ENCODE peak calls at places on chromosome 2, in nine cellular contexts. W is uterus, D is testis, Q is HCT116, R is WERI-Rb-1, T is upper lobe of right lung, S is ovary, H is heart left ventricle, Z is IMR-90. Y is an unnamed sample.
A peak's percentile ranks its signal among the peaks of the same experiment; 100 is the strongest.

GRCh38 chr2:187586091-187586632 is 31.9 kb upstream of the TFPI start:
- DNase-seq in T (no peak), D (no peak), R (no peak), H (no peak), Z (peak; percentile 50), S (no peak), W (no peak), Q (no peak), Y (no peak)

GRCh38 chr2:174951746-174952145 is 53.4 kb downstream of the CHN1 start:
- DNase-seq in H (no peak), S (no peak), D (no peak), W (no peak), R (no peak), T (no peak), Q (no peak), Z (peak; percentile 87), Y (no peak)

GRCh38 chr2:3557588-3558204 is 437 bp downstream of the RNASEH1 start:
- DNase-seq in S (no peak), T (no peak), H (no peak), W (no peak), Q (no peak), D (no peak), R (no peak), Z (no peak), Y (no peak)

GRCh38 chr2:39114771-39115170 is 6.1 kb downstream of the SOS1 start:
- DNase-seq in Z (peak; percentile 66), R (no peak), Q (no peak), D (no peak), S (no peak), T (no peak), H (no peak), W (no peak), Y (no peak)

GRCh38 chr2:167509585-167509984 is 621.3 kb downstream of the XIRP2 start:
- DNase-seq in D (no peak), Z (peak; percentile 81), S (no peak), T (no peak), H (no peak), Q (no peak), W (no peak), R (no peak), Y (no peak)

GRCh38 chr2:172293952-172294351 is 133.4 kb upstream of the ITGA6 start:
- DNase-seq in Z (peak; percentile 62), S (peak; percentile 75), D (peak; percentile 32), W (peak; percentile 63), R (no peak), Q (no peak), T (no peak), H (no peak), Y (peak; percentile 42)

GRCh38 chr2:237859082-237859433 is 365 bp upstream of the RAMP1 start:
- DNase-seq in W (no peak), R (no peak), Z (no peak), D (no peak), S (no peak), T (peak; percentile 48), H (no peak), Q (no peak), Y (no peak)

GRCh38 chr2:28507806-28508764 is 12.2 kb downstream of the PLB1 start:
- DNase-seq in D (no peak), S (no peak), W (no peak), H (no peak), Z (peak; percentile 17), R (no peak), Q (peak; percentile 73), T (no peak), Y (no peak)

GRCh38 chr2:241064008-241064801 is 37.9 kb downstream of the MTERF4 start:
- DNase-seq in T (peak; percentile 87), Z (no peak), D (peak; percentile 10), R (no peak), W (no peak), H (no peak), Q (peak; percentile 19), S (no peak), Y (no peak)

GRCh38 chr2:241064802-241065354 is 37.2 kb downstream of the MTERF4 start:
- DNase-seq in T (no peak), D (peak; percentile 8), H (no peak), R (no peak), Q (no peak), W (no peak), S (no peak), Z (no peak), Y (no peak)

GRCh38 chr2:241063093-241063551 is 39.0 kb downstream of the MTERF4 start:
- DNase-seq in W (no peak), Z (no peak), S (no peak), R (no peak), D (peak; percentile 11), T (peak; percentile 78), H (no peak), Q (no peak), Y (no peak)

GRCh38 chr2:241062342-241063092 is 39.6 kb downstream of the MTERF4 start:
- DNase-seq in D (peak; percentile 12), T (peak; percentile 63), R (no peak), Z (no peak), W (no peak), Q (no peak), S (no peak), H (no peak), Y (no peak)

DNA sequence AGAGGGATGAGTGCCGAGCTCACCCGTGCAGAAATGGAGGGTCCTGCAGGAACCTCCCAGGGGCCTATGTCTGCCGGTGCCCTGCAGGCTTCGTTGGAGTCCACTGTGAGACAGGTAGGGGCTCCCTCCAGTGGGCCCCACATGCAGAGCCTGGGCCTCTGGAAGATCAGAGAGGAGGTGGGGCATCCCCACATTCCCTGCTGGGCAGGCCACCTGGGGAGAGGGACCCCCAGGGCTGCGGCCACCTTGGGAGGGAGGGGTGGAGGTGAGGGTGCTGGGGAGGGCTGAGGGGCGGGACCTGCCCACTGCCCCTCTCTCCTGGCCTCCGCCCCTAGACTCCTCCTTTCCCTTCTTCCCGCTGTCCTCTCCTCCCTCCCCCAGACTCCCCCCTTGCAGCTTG is 38.5 kb downstream of the MTERF4 start:
- DNase-seq in S (peak; percentile 30), H (no peak), W (no peak), D (peak; percentile 9), Q (no peak), R (no peak), T (peak; percentile 67), Z (no peak), Y (no peak)
- TF ChIP-seq CTCF in S (no peak), H (no peak), W (no peak), D (no peak), Q (no peak), R (peak; percentile 7), T (no peak), Z (no peak), Y (no peak)

DNA sequence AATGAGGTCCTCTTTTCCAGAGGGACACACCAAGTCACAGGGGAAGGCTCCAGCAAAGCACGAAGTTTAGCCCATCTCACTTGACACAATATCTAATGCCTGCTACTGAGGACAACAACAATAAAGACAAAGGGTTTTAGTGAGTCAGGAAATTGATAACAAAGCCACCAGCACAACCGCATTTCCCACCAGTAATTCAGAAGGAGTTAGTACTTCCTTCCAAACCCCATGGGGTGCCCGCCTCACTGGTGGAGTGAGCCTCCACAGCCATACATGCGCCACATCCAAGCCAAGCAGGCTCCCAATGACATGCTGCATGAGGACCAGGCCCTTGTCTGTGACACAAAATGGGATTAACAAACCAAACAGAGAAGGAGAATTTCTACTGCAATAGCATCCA is 40.1 kb downstream of the MRPL35 start:
- DNase-seq in W (no peak), D (no peak), H (no peak), S (no peak), R (no peak), Z (no peak), T (no peak), Q (no peak), Y (no peak)
- H3K27me3 ChIP-seq in W (no peaks in the 10 kb centered on the region), D (no peaks in the 10 kb centered on the region), H (no peaks in the 10 kb centered on the region), S (no peaks in the 10 kb centered on the region), R (no peaks in the 10 kb centered on the region), Z (peaks cover 41% of the 10 kb centered on the region), T (no peaks in the 10 kb centered on the region), Q (no peaks in the 10 kb centered on the region), Y (no peaks in the 10 kb centered on the region)

GRCh38 chr2:219252570-219252899 is 508 bp upstream of the TUBA4B start:
- DNase-seq in W (no peak), Q (no peak), T (no peak), D (no peak), S (no peak), H (no peak), R (peak; percentile 90), Z (no peak), Y (no peak)

GRCh38 chr2:219252900-219253752 is at the start of gene TUBA4B:
- DNase-seq in Q (no peak), H (peak; percentile 48), W (no peak), Z (peak; percentile 50), T (peak; percentile 80), D (no peak), R (peak; percentile 87), S (peak; percentile 57), Y (no peak)

GRCh38 chr2:219251656-219252055 is 1.4 kb upstream of the TUBA4B start:
- DNase-seq in D (no peak), W (no peak), R (no peak), T (no peak), S (no peak), Q (no peak), H (no peak), Z (no peak), Y (no peak)

GRCh38 chr2:219250044-219250781 is 2.8 kb upstream of the TUBA4B start:
- DNase-seq in D (no peak), S (no peak), Q (no peak), Z (peak; percentile 23), H (no peak), W (no peak), R (no peak), T (no peak), Y (no peak)

DNA sequence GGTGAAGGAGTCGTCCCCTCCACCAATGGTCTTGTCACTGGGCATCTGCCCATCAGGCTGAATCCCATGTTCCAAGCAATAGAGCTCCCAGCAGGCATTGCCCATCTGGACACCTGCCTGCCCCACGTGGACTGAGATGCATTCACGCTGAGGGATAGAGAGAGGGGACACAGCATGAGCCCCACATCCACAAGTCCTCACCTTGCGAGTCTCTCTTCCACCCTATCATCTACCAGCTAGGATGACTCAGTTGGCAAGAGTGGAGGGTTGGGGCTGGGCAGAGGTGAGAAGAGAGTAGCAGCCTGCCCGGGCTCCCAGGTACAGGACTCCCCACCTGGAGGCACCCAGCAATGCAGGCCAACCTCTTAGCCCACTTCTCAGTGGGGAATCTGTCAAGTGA is 959 bp upstream of the TUBA4B start:
- DNase-seq in Q (no peak), H (no peak), D (no peak), W (no peak), Z (no peak), R (no peak), S (no peak), T (no peak), Y (no peak)
- H3K36me3 ChIP-seq in Q (peaks cover 3% of the 10 kb centered on the region), H (peaks cover 25% of the 10 kb centered on the region), D (no peaks in the 10 kb centered on the region), W (no peaks in the 10 kb centered on the region), Z (peaks cover 15% of the 10 kb centered on the region), R (peaks cover 45% of the 10 kb centered on the region), S (no peaks in the 10 kb centered on the region), T (peaks cover 16% of the 10 kb centered on the region), Y (peaks cover 33% of the 10 kb centered on the region)

GRCh38 chr2:134124047-134124753 is 129.7 kb upstream of the MGAT5 start:
- DNase-seq in W (no peak), Q (no peak), T (no peak), S (no peak), D (no peak), R (no peak), H (no peak), Z (peak; percentile 22), Y (no peak)

GRCh38 chr2:134120160-134120717 is 133.6 kb upstream of the MGAT5 start:
- DNase-seq in Q (no peak), D (no peak), H (no peak), S (peak; percentile 62), T (peak; percentile 70), R (no peak), Z (no peak), W (peak; percentile 19), Y (peak; percentile 30)

GRCh38 chr2:134119672-134120159 is 134.2 kb upstream of the MGAT5 start:
- DNase-seq in R (peak; percentile 91), Q (peak; percentile 81), T (peak; percentile 95), Z (peak; percentile 92), S (peak; percentile 86), W (peak; percentile 87), D (peak; percentile 92), H (peak; percentile 93), Y (peak; percentile 92)

GRCh38 chr2:134120718-134121630 is 132.9 kb upstream of the MGAT5 start:
- DNase-seq in H (peak; percentile 79), R (peak; percentile 58), W (peak; percentile 52), T (peak; percentile 85), Z (peak; percentile 71), S (peak; percentile 65), Q (no peak), D (peak; percentile 73), Y (peak; percentile 70)

DNA sequence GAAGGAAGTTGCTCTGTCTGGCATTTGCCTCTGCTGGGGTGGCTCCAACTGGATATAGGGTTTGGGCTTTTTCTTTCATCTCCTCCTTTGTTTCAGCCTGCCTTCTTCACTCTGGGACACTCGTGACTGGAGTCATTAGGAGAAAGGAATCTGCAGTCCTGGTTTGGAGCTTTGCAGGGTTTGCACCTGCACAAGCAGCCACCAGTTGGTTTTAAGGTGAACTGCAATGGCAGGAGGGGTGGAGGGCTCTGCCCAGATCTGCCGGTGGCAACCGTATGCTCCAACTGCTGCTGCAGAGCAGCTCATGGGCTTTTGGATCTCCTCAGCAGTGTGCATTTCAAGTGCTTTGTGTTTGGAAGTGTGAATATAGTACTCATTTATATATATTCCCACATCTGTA is 131.3 kb upstream of the MGAT5 start:
- DNase-seq in S (no peak), H (no peak), D (no peak), T (no peak), W (no peak), Z (no peak), Q (no peak), R (peak; percentile 28), Y (no peak)
- TF ChIP-seq CTCF in S (no peak), H (no peak), D (no peak), T (no peak), W (no peak), Z (no peak), Q (peak; percentile 2), R (peak; percentile 25), Y (peak; percentile 16)

Y was measured in left ventricle myocardium inferior.